ENCODE peak calls at places on chromosome 2, in six cellular contexts. A is cardiac muscle cell; J is stimulated activated CD8-positive, alpha-beta memory T cell treated with anti-CD3 and anti-CD28 coated beads, Interleukin-7, amount 100 ng/mL, for 48 hours; R is neural progenitor cell; F is amygdala; C is activated effector memory CD4-positive, alpha-beta T cell treated with anti-CD3 and anti-CD28 coated beads, Interleukin-2, amount 50 U/mL, for 16 hours. D is an unnamed sample.

GRCh38 chr2:74131901-74132300 is 15.8 kb downstream of the BOLA3 start:
- DNase-seq in C (no peak), R (no peak), F (no peak), J (no peak), A (no peak), D (no peak)

GRCh38 chr2:215876937-215877238 is 136.5 kb downstream of the MREG start:
- DNase-seq in A (no peak), C (no peak), F (no peak), R (no peak), J (no peak), D (no peak)

GRCh38 chr2:96527990-96528679 is 8.4 kb upstream of the ARID5A start:
- DNase-seq in F (no peak), C (peak), R (no peak), J (peak), A (peak), D (peak)

GRCh38 chr2:197908940-197909339 is 104.5 kb downstream of the PLCL1 start:
- DNase-seq in C (no peak), R (no peak), A (peak), J (no peak), F (no peak), D (no peak)

GRCh38 chr2:59585657-59586056 is 967.8 kb downstream of the BCL11A start:
- DNase-seq in A (no peak), C (no peak), R (peak), F (no peak), J (no peak), D (no peak)

GRCh38 chr2:232132179-232132578 is 170.7 kb downstream of the DIS3L2 start:
- DNase-seq in F (no peak), A (no peak), C (no peak), J (no peak), R (no peak), D (no peak)

GRCh38 chr2:183892315-183892941 is 705.9 kb upstream of the ZNF804A start:
- DNase-seq in J (no peak), C (no peak), R (no peak), F (no peak), A (no peak), D (no peak)

GRCh38 chr2:65856928-65857327 is 424.5 kb upstream of the SPRED2 start:
- DNase-seq in C (no peak), F (no peak), R (no peak), J (no peak), A (no peak), D (no peak)

GRCh38 chr2:8847400-8847799 is 10.0 kb upstream of the KIDINS220 start:
- DNase-seq in A (no peak), R (no peak), J (no peak), F (no peak), C (no peak), D (no peak)

GRCh38 chr2:220302756-220303155 is 675.3 kb downstream of the SLC4A3 start:
- DNase-seq in J (no peak), A (no peak), F (no peak), R (no peak), C (no peak), D (no peak)

GRCh38 chr2:36741188-36741587 is 44.7 kb downstream of the VIT start:
- DNase-seq in A (no peak), J (no peak), R (no peak), C (no peak), F (no peak), D (no peak)

GRCh38 chr2:223100061-223100511 is 48.1 kb downstream of the KCNE4 start:
- DNase-seq in A (peak), F (no peak), J (no peak), C (no peak), R (no peak), D (peak)

GRCh38 chr2:191321861-191322662 is 76.9 kb downstream of the MYO1B start:
- DNase-seq in R (peak), J (no peak), A (peak), C (no peak), F (no peak), D (no peak)

GRCh38 chr2:134262666-134263065 is 8.8 kb downstream of the MGAT5 start:
- DNase-seq in C (no peak), J (no peak), F (no peak), R (no peak), A (no peak), D (no peak)

GRCh38 chr2:204544961-204545860 is at the start of gene PARD3B:
- DNase-seq in F (no peak), C (peak), J (peak), A (peak), R (peak), D (peak)

GRCh38 chr2:68387408-68388350 is 22.6 kb downstream of the PLEK start:
- DNase-seq in C (no peak), A (no peak), R (no peak), J (no peak), F (no peak), D (no peak)

GRCh38 chr2:202249864-202250263 is 11.5 kb upstream of the SUMO1 start:
- DNase-seq in A (no peak), F (no peak), J (no peak), C (no peak), R (peak), D (no peak)

GRCh38 chr2:95323347-95324155 is 26.4 kb downstream of the KCNIP3 start:
- DNase-seq in A (no peak), C (no peak), J (no peak), R (peak), F (no peak), D (no peak)

GRCh38 chr2:120368086-120368485 is 22.1 kb downstream of the INHBB start:
- DNase-seq in A (no peak), F (no peak), C (no peak), R (no peak), J (no peak), D (no peak)